ENCODE peak calls at places on chromosome 15, in nine cellular contexts. N is LoVo, B is iPS DF 6.9, E is NCI-H1092 treated with DMSO at 0.1 percent for 48 hours, G is HEK293T, C is AG08395, R is small intestine, K is dermis blood vessel endothelial cell, V is AG09309. P is an unnamed sample.

GRCh38 chr15:61820951-61821350 is 239.3 kb downstream of the VPS13C start:
- DNase-seq in R (no peak), E (no peak), V (no peak), N (no peak), C (no peak), K (no peak), B (no peak), G (no peak), P (no peak)

GRCh38 chr15:39250460-39251186 is 330.3 kb upstream of the THBS1 start:
- DNase-seq in V (no peak), C (no peak), B (no peak), G (no peak), K (peak), N (no peak), E (no peak), R (no peak), P (no peak)

GRCh38 chr15:74768771-74769342 is 13.0 kb upstream of the CSK start:
- DNase-seq in C (peak), K (peak), V (no peak), G (peak), N (peak), R (peak), B (no peak), E (peak), P (no peak)

GRCh38 chr15:62122249-62122648 is 42.8 kb downstream of the C2CD4B start:
- DNase-seq in C (no peak), E (no peak), N (no peak), K (no peak), R (peak), G (no peak), B (no peak), V (no peak), P (no peak)

GRCh38 chr15:64782751-64783150 is 7.4 kb upstream of the RBPMS2 start:
- DNase-seq in V (no peak), C (no peak), G (no peak), N (no peak), K (no peak), R (no peak), E (no peak), B (no peak), P (no peak)

GRCh38 chr15:80059786-80060489 is 462 bp downstream of the ZFAND6 start:
- DNase-seq in B (no peak), V (no peak), R (peak), G (peak), K (peak), N (peak), C (peak), E (no peak), P (peak)

GRCh38 chr15:64343841-64344240 is 12.1 kb downstream of the CSNK1G1 start:
- DNase-seq in C (peak), G (no peak), N (no peak), K (peak), B (no peak), E (no peak), V (no peak), R (no peak), P (no peak)

GRCh38 chr15:100671858-100672543 is 69.6 kb downstream of the ASB7 start:
- DNase-seq in C (peak), R (no peak), E (peak), V (no peak), G (peak), N (peak), K (peak), B (peak), P (no peak)